ENCODE peak calls at places on chromosomes 3 and 15, in four cellular contexts. E is transverse colon, Z is spleen, W is tibial nerve. X is an unnamed sample.

GRCh38 chr3:25304916-25305315 is 123.1 kb upstream of the RARB start:
- DNase-seq in E (no peak), Z (no peak), W (no peak), X (no peak)

GRCh38 chr15:68681836-68682235 is 103.0 kb downstream of the CORO2B start:
- DNase-seq in E (no peak), Z (no peak), W (no peak), X (no peak)

GRCh38 chr15:85828869-85829268 is 34.1 kb upstream of the KLHL25 start:
- DNase-seq in E (no peak), Z (no peak), W (no peak), X (no peak)

GRCh38 chr3:151276038-151277027 is 2.0 kb downstream of the P2RY14 start:
- DNase-seq in E (no peak), Z (peak; percentile 76), W (no peak), X (no peak)

GRCh38 chr15:78457101-78457500 is 19.1 kb downstream of the IREB2 start:
- DNase-seq in E (no peak), Z (no peak), W (no peak), X (no peak)

GRCh38 chr3:193720169-193720568 is 127.2 kb downstream of the OPA1 start:
- DNase-seq in E (no peak), Z (no peak), W (no peak), X (no peak)

GRCh38 chr15:45827275-45827674 is 192.4 kb downstream of the SQOR start:
- DNase-seq in E (no peak), Z (no peak), W (no peak), X (no peak)

GRCh38 chr3:159953320-159953719 is 35.3 kb upstream of the IL12A start:
- DNase-seq in E (no peak), Z (no peak), W (no peak), X (no peak)

GRCh38 chr15:31328999-31329639 is 2.5 kb downstream of the KLF13 start:
- DNase-seq in E (peak; percentile 67), Z (peak; percentile 91), W (no peak), X (no peak)

GRCh38 chr3:55337641-55338174 is 149.4 kb downstream of the WNT5A start:
- DNase-seq in E (no peak), Z (no peak), W (no peak), X (no peak)

GRCh38 chr3:197023241-197023997 is 6.2 kb downstream of the MELTF start:
- DNase-seq in E (no peak), Z (peak; percentile 54), W (no peak), X (peak; percentile 54)

GRCh38 chr15:38481761-38482160 is 27.8 kb downstream of the FAM98B start:
- DNase-seq in E (no peak), Z (no peak), W (no peak), X (no peak)

GRCh38 chr3:159914421-159914820 is 74.2 kb upstream of the IL12A start:
- DNase-seq in E (no peak), Z (no peak), W (no peak), X (no peak)

GRCh38 chr3:190323241-190323617 is 983 bp upstream of the CLDN1 start:
- DNase-seq in E (no peak), Z (no peak), W (peak; percentile 32), X (no peak)

GRCh38 chr3:101879102-101879501 is 29.8 kb downstream of the NFKBIZ start:
- DNase-seq in E (no peak), Z (no peak), W (no peak), X (no peak)

GRCh38 chr3:49020335-49021212 is 1.3 kb upstream of the NDUFAF3 start:
- DNase-seq in E (peak; percentile 75), Z (peak; percentile 95), W (no peak), X (no peak)

GRCh38 chr3:87261925-87262324 is 14.5 kb downstream of the POU1F1 start:
- DNase-seq in E (no peak), Z (no peak), W (no peak), X (no peak)

GRCh38 chr3:157201648-157202278 is 41.8 kb upstream of the CCNL1 start:
- DNase-seq in E (no peak), Z (no peak), W (no peak), X (no peak)

GRCh38 chr15:78075490-78076230 is 1.9 kb downstream of the TBC1D2B start:
- DNase-seq in E (peak; percentile 70), Z (no peak), W (peak; percentile 58), X (no peak)

GRCh38 chr3:181403876-181404660 is 307.7 kb upstream of the SOX2 start:
- DNase-seq in E (no peak), Z (no peak), W (no peak), X (no peak)

GRCh38 chr3:67290424-67290823 is 292.3 kb downstream of the KBTBD8 start:
- DNase-seq in E (no peak), Z (no peak), W (peak; percentile 11), X (no peak)

GRCh38 chr3:194671511-194671899 is 486 bp downstream of the LSG1 start:
- DNase-seq in E (no peak), Z (no peak), W (no peak), X (no peak)

GRCh38 chr15:43702174-43702573 is 8.5 kb downstream of the CKMT1A start:
- DNase-seq in E (no peak), Z (no peak), W (no peak), X (peak; percentile 28)

GRCh38 chr15:79308874-79309273 is 2.0 kb upstream of the TMED3 start:
- DNase-seq in E (no peak), Z (no peak), W (no peak), X (no peak)

GRCh38 chr3:121855555-121855954 is 20.5 kb downstream of the EAF2 start:
- DNase-seq in E (no peak), Z (no peak), W (no peak), X (no peak)

GRCh38 chr3:171943262-171944108 is 95.9 kb upstream of the FNDC3B start:
- DNase-seq in E (no peak), Z (no peak), W (no peak), X (no peak)

GRCh38 chr3:13009132-13009945 is 63.9 kb downstream of the IQSEC1 start:
- DNase-seq in E (peak; percentile 86), Z (peak; percentile 96), W (peak; percentile 46), X (no peak)

GRCh38 chr15:49438970-49439631 is 16.1 kb downstream of the FGF7 start:
- DNase-seq in E (peak; percentile 17), Z (peak; percentile 54), W (no peak), X (no peak)

GRCh38 chr3:147699175-147699838 is 290.1 kb downstream of the ZIC1 start:
- DNase-seq in E (no peak), Z (no peak), W (no peak), X (no peak)

GRCh38 chr15:49758456-49758855 is 137.6 kb downstream of the DTWD1 start:
- DNase-seq in E (no peak), Z (no peak), W (no peak), X (no peak)

GRCh38 chr3:45182915-45183881 is 37.0 kb upstream of the CDCP1 start:
- DNase-seq in E (peak; percentile 80), Z (peak; percentile 10), W (no peak), X (no peak)

GRCh38 chr3:126745760-126746394 is 41.8 kb downstream of the CHCHD6 start:
- DNase-seq in E (peak; percentile 77), Z (no peak), W (no peak), X (peak; percentile 66)

GRCh38 chr15:101127503-101128076 is 124.3 kb downstream of the CHSY1 start:
- DNase-seq in E (peak; percentile 75), Z (peak; percentile 88), W (peak; percentile 80), X (peak; percentile 89)

GRCh38 chr3:155190686-155191085 is 102.8 kb downstream of the STRIT1 start:
- DNase-seq in E (no peak), Z (no peak), W (no peak), X (no peak)

GRCh38 chr15:100095896-100096600 is 245.7 kb downstream of the ADAMTS17 start:
- DNase-seq in E (no peak), Z (peak; percentile 52), W (no peak), X (no peak)

GRCh38 chr3:43621974-43622739 is at the start of gene ANO10:
- DNase-seq in E (peak; percentile 99), Z (peak; percentile 99), W (peak; percentile 95), X (peak; percentile 98)

GRCh38 chr15:60020736-60021135 is 16.6 kb downstream of the FOXB1 start:
- DNase-seq in E (no peak), Z (no peak), W (no peak), X (no peak)

GRCh38 chr15:60017538-60018199 is 13.6 kb downstream of the FOXB1 start:
- DNase-seq in E (no peak), Z (no peak), W (no peak), X (no peak)

GRCh38 chr15:60021589-60022378 is 17.7 kb downstream of the FOXB1 start:
- DNase-seq in E (no peak), Z (no peak), W (no peak), X (no peak)

GRCh38 chr15:60026555-60026954 is 22.4 kb downstream of the FOXB1 start:
- DNase-seq in E (no peak), Z (no peak), W (no peak), X (no peak)

GRCh38 chr15:60022379-60022741 is 18.2 kb downstream of the FOXB1 start:
- DNase-seq in E (no peak), Z (no peak), W (no peak), X (no peak)
- H3K27me3 ChIP-seq in E (peaks cover 25% of the 10 kb centered on the region), Z (no peaks in the 10 kb centered on the region), W (no peaks in the 10 kb centered on the region), X (no peaks in the 10 kb centered on the region)

GRCh38 chr15:90629217-90629616 is 87.9 kb upstream of the BLM start:
- DNase-seq in E (no peak), Z (no peak), W (no peak), X (no peak)
- TF ChIP-seq CTCF in E (no peak), Z (no peak), W (no peak), X (no peak)

DNA sequence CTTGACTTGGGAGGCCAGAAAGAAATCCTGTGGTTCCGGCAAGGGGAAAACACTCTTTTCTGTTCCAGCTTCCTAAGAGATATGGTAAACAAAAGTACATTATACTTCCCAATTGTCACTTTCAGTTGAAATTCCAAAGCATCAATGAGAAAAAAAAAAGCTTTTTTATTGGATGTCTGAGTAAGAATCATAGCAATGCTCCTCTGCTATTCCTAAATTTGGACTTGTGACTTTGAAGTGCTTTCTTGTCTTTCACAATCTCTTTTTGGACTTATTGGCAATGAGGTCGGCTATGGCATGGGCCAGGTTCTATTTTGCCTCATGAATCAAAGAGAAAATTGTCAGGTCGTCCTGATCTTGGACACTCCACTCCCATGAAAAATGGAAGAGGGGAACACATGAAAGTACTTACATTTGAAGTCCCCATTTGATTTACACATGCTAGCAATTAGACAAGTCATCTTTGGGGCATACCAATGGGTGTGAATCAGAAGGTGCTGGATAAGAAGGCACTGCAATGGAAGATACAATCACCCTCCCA is 170.5 kb downstream of the GREM1 start:
- DNase-seq in E (no peak), Z (no peak), W (no peak), X (no peak)
- H3K27ac ChIP-seq in E (no peak overlapping the region), Z (no peak overlapping the region), W (no peak overlapping the region), X (no peak overlapping the region)

DNA sequence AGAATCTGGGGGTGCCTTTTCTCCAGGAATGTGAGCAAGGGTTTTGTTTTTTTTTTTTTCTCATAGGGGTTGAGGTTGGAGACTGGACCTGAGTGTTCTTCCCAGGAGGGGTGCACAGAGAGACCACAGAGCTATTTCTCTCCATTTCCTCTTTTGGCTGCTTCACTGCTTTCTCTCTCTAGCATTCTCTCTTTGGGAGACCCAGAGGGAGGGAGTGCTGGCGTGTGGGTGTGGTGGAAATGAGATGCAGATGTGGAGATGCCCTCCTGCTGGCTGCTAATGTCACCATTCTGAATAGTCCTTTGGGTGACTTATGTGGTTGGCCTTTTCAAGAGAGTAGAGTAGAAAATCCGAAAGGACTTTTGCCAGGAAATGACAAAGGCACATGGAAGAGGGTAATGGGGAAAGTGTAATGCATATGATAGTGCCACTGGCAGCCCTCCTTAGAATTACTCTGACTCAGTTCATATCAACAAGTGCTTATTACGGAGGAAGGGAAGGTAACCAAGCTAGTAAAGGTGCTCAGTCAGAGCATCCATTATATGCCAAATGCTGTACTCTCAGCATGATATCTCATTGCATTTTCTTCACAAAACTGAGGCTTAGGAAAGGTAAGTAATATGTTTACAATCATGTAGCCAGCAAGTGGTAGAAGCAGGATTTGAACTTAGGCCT is 1.9 kb downstream of the SYN2 start:
- DNase-seq in E (no peak), Z (no peak), W (no peak), X (no peak)
- H3K27me3 ChIP-seq in E (peaks cover 91% of the 10 kb centered on the region), Z (peaks cover 7% of the 10 kb centered on the region), W (no peaks in the 10 kb centered on the region), X (no peaks in the 10 kb centered on the region)

X was measured in right atrium auricular region.